ENCODE peak calls at places on chromosome 2, in nine cellular contexts. Y is PC-9, V is IMR-90, K is GM23338, N is PC-3, L is OCI-LY7, B is astrocyte, H is neural progenitor cell, E is Karpas-422. A is an unnamed sample.
A peak's percentile ranks its signal among the peaks of the same experiment; 100 is the strongest.

GRCh38 chr2:109232306-109232705 is 103.3 kb downstream of the SH3RF3 start:
- DNase-seq in Y (no peak), V (no peak), K (no peak), N (no peak), L (no peak), B (no peak), H (no peak), E (no peak), A (no peak)

GRCh38 chr2:46971914-46972313 is 56.3 kb upstream of the MCFD2 start:
- DNase-seq in Y (no peak), V (no peak), K (no peak), N (no peak), L (no peak), B (no peak), H (no peak), E (no peak), A (no peak)

GRCh38 chr2:39996653-39997080 is 217.6 kb upstream of the THUMPD2 start:
- DNase-seq in Y (peak; percentile 7), V (peak; percentile 95), K (no peak), N (peak; percentile 85), L (peak; percentile 42), B (peak; percentile 99), H (no peak), E (no peak), A (peak; percentile 7)

GRCh38 chr2:207055254-207055653 is 110.5 kb downstream of the KLF7 start:
- DNase-seq in Y (no peak), V (no peak), K (no peak), N (no peak), L (no peak), B (no peak), H (no peak), E (no peak), A (no peak)

GRCh38 chr2:233919938-233920337 is 2.8 kb downstream of the TRPM8 start:
- DNase-seq in Y (no peak), V (peak; percentile 61), K (no peak), N (peak; percentile 64), L (no peak), B (peak; percentile 47), H (no peak), E (no peak), A (no peak)

GRCh38 chr2:215614296-215614695 is 178.4 kb upstream of the FN1 start:
- DNase-seq in Y (no peak), V (no peak), K (no peak), N (no peak), L (no peak), B (no peak), H (peak; percentile 25), E (no peak), A (no peak)

GRCh38 chr2:38315707-38316333 is 61.3 kb downstream of the ATL2 start:
- DNase-seq in Y (peak; percentile 23), V (peak; percentile 59), K (peak; percentile 76), N (peak; percentile 82), L (peak; percentile 63), B (peak; percentile 23), H (peak; percentile 54), E (peak; percentile 76), A (peak; percentile 57)

GRCh38 chr2:37976411-37976810 is 51.3 kb downstream of the RMDN2 start:
- DNase-seq in Y (no peak), V (no peak), K (no peak), N (no peak), L (no peak), B (no peak), H (no peak), E (no peak), A (no peak)

GRCh38 chr2:137741963-137742362 is 222.3 kb upstream of the HNMT start:
- DNase-seq in Y (no peak), V (no peak), K (no peak), N (no peak), L (no peak), B (no peak), H (no peak), E (no peak), A (no peak)

GRCh38 chr2:33212151-33212550 is 264.3 kb upstream of the RASGRP3 start:
- DNase-seq in Y (no peak), V (peak; percentile 98), K (no peak), N (peak; percentile 68), L (no peak), B (peak; percentile 95), H (no peak), E (no peak), A (peak; percentile 71)

GRCh38 chr2:45706028-45706427 is 54.6 kb downstream of the PRKCE start:
- DNase-seq in Y (no peak), V (peak; percentile 24), K (no peak), N (no peak), L (no peak), B (peak; percentile 16), H (no peak), E (no peak), A (no peak)

GRCh38 chr2:181678033-181678586 is 2.2 kb downstream of the NEUROD1 start:
- DNase-seq in Y (no peak), V (peak; percentile 78), K (peak; percentile 96), N (peak; percentile 35), L (no peak), B (peak; percentile 73), H (peak; percentile 96), E (no peak), A (peak; percentile 91)

GRCh38 chr2:190786404-190787166 is 94.0 kb upstream of the GLS start:
- DNase-seq in Y (peak; percentile 49), V (no peak), K (no peak), N (peak; percentile 64), L (no peak), B (no peak), H (no peak), E (no peak), A (no peak)

GRCh38 chr2:33859191-33859590 is 260.1 kb upstream of the FAM98A start:
- DNase-seq in Y (no peak), V (no peak), K (no peak), N (no peak), L (no peak), B (no peak), H (no peak), E (no peak), A (no peak)

GRCh38 chr2:46650556-46651001 is 171.2 kb downstream of the TMEM247 start:
- DNase-seq in Y (peak; percentile 61), V (peak; percentile 90), K (peak; percentile 95), N (peak; percentile 93), L (peak; percentile 88), B (peak; percentile 62), H (peak; percentile 93), E (peak; percentile 94), A (peak; percentile 93)

GRCh38 chr2:37819228-37819627 is 105.9 kb upstream of the RMDN2 start:
- DNase-seq in Y (no peak), V (peak; percentile 97), K (no peak), N (no peak), L (no peak), B (peak; percentile 92), H (no peak), E (no peak), A (no peak)

GRCh38 chr2:54513364-54513715 is 57.2 kb downstream of the SPTBN1 start:
- DNase-seq in Y (no peak), V (no peak), K (no peak), N (no peak), L (no peak), B (no peak), H (no peak), E (no peak), A (no peak)

GRCh38 chr2:121944072-121944829 is 188.8 kb downstream of the TSN start:
- DNase-seq in Y (no peak), V (peak; percentile 56), K (no peak), N (peak; percentile 85), L (no peak), B (peak; percentile 25), H (no peak), E (no peak), A (peak; percentile 51)

GRCh38 chr2:207901847-207902246 is 123.5 kb downstream of the PLEKHM3 start:
- DNase-seq in Y (no peak), V (no peak), K (no peak), N (no peak), L (no peak), B (no peak), H (peak; percentile 96), E (no peak), A (no peak)

GRCh38 chr2:160859086-160859485 is 301.1 kb upstream of the TANK start:
- DNase-seq in Y (no peak), V (no peak), K (no peak), N (peak; percentile 25), L (no peak), B (no peak), H (no peak), E (no peak), A (peak; percentile 14)

GRCh38 chr2:45607701-45608100 is 3.4 kb downstream of the SRBD1 start:
- DNase-seq in Y (no peak), V (no peak), K (peak; percentile 86), N (peak; percentile 69), L (no peak), B (no peak), H (peak; percentile 67), E (no peak), A (peak; percentile 19)

GRCh38 chr2:237864940-237865622 is 5.7 kb downstream of the RAMP1 start:
- DNase-seq in Y (peak; percentile 87), V (peak; percentile 70), K (no peak), N (peak; percentile 84), L (no peak), B (peak; percentile 78), H (no peak), E (no peak), A (peak; percentile 64)
- H4K20me1 ChIP-seq in Y (no peaks in the 10 kb centered on the region), V (no peaks in the 10 kb centered on the region), K (no peaks in the 10 kb centered on the region), N (no peaks in the 10 kb centered on the region), L (no peaks in the 10 kb centered on the region), B (no peaks in the 10 kb centered on the region), H (peaks cover 6% of the 10 kb centered on the region), E (no peaks in the 10 kb centered on the region), A (no peaks in the 10 kb centered on the region)

DNA sequence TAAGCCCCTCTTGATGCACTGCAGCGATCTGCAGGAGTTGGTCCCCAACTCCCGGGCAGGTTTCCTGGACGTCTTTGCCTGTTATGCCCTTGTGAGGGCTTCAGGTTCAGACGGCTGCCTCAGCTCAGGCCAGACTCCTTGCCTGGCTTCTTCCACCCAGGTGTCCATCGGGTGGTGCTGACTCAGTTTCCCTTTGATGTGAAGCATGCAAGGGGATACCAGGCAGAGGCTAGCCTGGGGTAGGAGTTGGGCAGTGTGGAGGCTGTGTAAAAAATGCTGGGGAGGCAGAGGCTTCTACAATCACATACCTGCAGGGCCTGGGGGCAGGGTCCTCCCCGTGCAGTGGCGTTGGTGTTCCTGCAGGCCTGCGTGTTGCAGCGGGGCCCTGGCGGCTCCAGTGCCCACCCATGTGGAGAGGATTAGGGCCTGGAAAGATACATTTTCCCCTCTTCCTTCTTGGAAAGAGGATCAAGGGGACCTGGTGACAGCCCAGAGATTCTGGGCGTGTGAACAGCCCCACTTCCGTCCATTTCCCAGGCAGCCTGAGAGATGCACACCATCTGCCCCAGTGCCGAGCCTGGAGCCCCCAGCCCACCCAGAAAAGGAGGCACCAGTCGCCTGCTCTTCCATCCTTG is 338.3 kb downstream of the DYSF start:
- DNase-seq in Y (no peak), V (no peak), K (no peak), N (no peak), L (no peak), B (no peak), H (no peak), E (no peak), A (no peak)
- H2AFZ ChIP-seq in Y (no peak overlapping the region), V (no peak overlapping the region), K (no peak overlapping the region), N (no peak overlapping the region), L (no peak overlapping the region), B (no peak overlapping the region), H (no peak overlapping the region), E (no peak overlapping the region), A (no peak overlapping the region)

GRCh38 chr2:1777156-1777555 is 32.8 kb upstream of the PXDN start:
- DNase-seq in Y (no peak), V (no peak), K (no peak), N (no peak), L (no peak), B (no peak), H (no peak), E (no peak), A (no peak)
- H3K4me2 ChIP-seq in Y (no peak overlapping the region), V (no peak overlapping the region), K (no peak overlapping the region), N (no peak overlapping the region), L (no peak overlapping the region), B (no peak overlapping the region), H (no peak overlapping the region), E (no peak overlapping the region), A (no peak overlapping the region)

GRCh38 chr2:188293601-188294482 is 2.2 kb downstream of the GULP1 start:
- DNase-seq in Y (peak; percentile 47), V (peak; percentile 78), K (no peak), N (peak; percentile 86), L (no peak), B (peak; percentile 84), H (peak; percentile 29), E (no peak), A (peak; percentile 83)
- H4K20me1 ChIP-seq in Y (no peaks in the 10 kb centered on the region), V (no peaks in the 10 kb centered on the region), K (no peaks in the 10 kb centered on the region), N (no peaks in the 10 kb centered on the region), L (no peaks in the 10 kb centered on the region), B (no peaks in the 10 kb centered on the region), H (peaks cover 5% of the 10 kb centered on the region), E (no peaks in the 10 kb centered on the region), A (no peaks in the 10 kb centered on the region)